ENCODE peak calls at places on chromosomes 13 and 19, in five cellular contexts. One of them, this sample, is unnamed.

GRCh38 chr13:25375727-25376358 is 4.1 kb downstream of the ATP8A2 start:
- DNase-seq in cardiac muscle cell: peak
- DNase-seq in foreskin fibroblast: peak
- DNase-seq in epithelial cell of esophagus: peak
- DNase-seq in HT1080: peak
- DNase-seq in this sample: peak

GRCh38 chr13:74920945-74921725 is 560.8 kb downstream of the TBC1D4 start:
- DNase-seq in cardiac muscle cell: no peak
- DNase-seq in foreskin fibroblast: no peak
- DNase-seq in epithelial cell of esophagus: no peak
- DNase-seq in HT1080: no peak
- DNase-seq in this sample: peak

GRCh38 chr13:43878897-43879322 is 630 bp downstream of the CCDC122 start:
- DNase-seq in cardiac muscle cell: peak
- DNase-seq in foreskin fibroblast: peak
- DNase-seq in epithelial cell of esophagus: peak
- DNase-seq in HT1080: peak
- DNase-seq in this sample: peak

GRCh38 chr13:39364797-39365468 is 238.1 kb downstream of the LHFPL6 start:
- DNase-seq in cardiac muscle cell: peak
- DNase-seq in foreskin fibroblast: no peak
- DNase-seq in epithelial cell of esophagus: peak
- DNase-seq in HT1080: peak
- DNase-seq in this sample: no peak

GRCh38 chr19:50723069-50723468 is at the start of gene CLEC11A:
- DNase-seq in cardiac muscle cell: peak
- DNase-seq in foreskin fibroblast: peak
- DNase-seq in epithelial cell of esophagus: no peak
- DNase-seq in HT1080: peak
- DNase-seq in this sample: no peak

GRCh38 chr13:44311011-44311481 is 62.6 kb upstream of the SERP2 start:
- DNase-seq in cardiac muscle cell: peak
- DNase-seq in foreskin fibroblast: peak
- DNase-seq in epithelial cell of esophagus: peak
- DNase-seq in HT1080: peak
- DNase-seq in this sample: no peak

GRCh38 chr19:6014551-6015135 is 36.7 kb upstream of the RANBP3 start:
- DNase-seq in cardiac muscle cell: no peak
- DNase-seq in foreskin fibroblast: no peak
- DNase-seq in epithelial cell of esophagus: no peak
- DNase-seq in HT1080: no peak
- DNase-seq in this sample: no peak

GRCh38 chr19:33231511-33231910 is 5.9 kb upstream of the SLC7A10 start:
- DNase-seq in cardiac muscle cell: peak
- DNase-seq in foreskin fibroblast: peak
- DNase-seq in epithelial cell of esophagus: peak
- DNase-seq in HT1080: no peak
- DNase-seq in this sample: no peak

GRCh38 chr19:43923875-43924274 is 11.2 kb downstream of the ZNF45 start:
- DNase-seq in cardiac muscle cell: no peak
- DNase-seq in foreskin fibroblast: no peak
- DNase-seq in epithelial cell of esophagus: no peak
- DNase-seq in HT1080: no peak
- DNase-seq in this sample: no peak

GRCh38 chr19:53977991-53978731 is 13.3 kb upstream of the CACNG6 start:
- DNase-seq in cardiac muscle cell: peak
- DNase-seq in foreskin fibroblast: peak
- DNase-seq in epithelial cell of esophagus: peak
- DNase-seq in HT1080: peak
- DNase-seq in this sample: peak

GRCh38 chr13:50780201-50781015 is 63.1 kb downstream of the DLEU7 start:
- DNase-seq in cardiac muscle cell: peak
- DNase-seq in foreskin fibroblast: no peak
- DNase-seq in epithelial cell of esophagus: no peak
- DNase-seq in HT1080: no peak
- DNase-seq in this sample: no peak

GRCh38 chr19:39544201-39544903 is 4.4 kb upstream of the EID2 start:
- DNase-seq in cardiac muscle cell: peak
- DNase-seq in foreskin fibroblast: peak
- DNase-seq in epithelial cell of esophagus: peak
- DNase-seq in HT1080: peak
- DNase-seq in this sample: no peak

GRCh38 chr13:113633485-113633873 is 24.5 kb downstream of the ATP4B start:
- DNase-seq in cardiac muscle cell: no peak
- DNase-seq in foreskin fibroblast: no peak
- DNase-seq in epithelial cell of esophagus: no peak
- DNase-seq in HT1080: no peak
- DNase-seq in this sample: no peak

GRCh38 chr19:8334458-8335342 is 8.4 kb downstream of the KANK3 start:
- DNase-seq in cardiac muscle cell: peak
- DNase-seq in foreskin fibroblast: peak
- DNase-seq in epithelial cell of esophagus: peak
- DNase-seq in HT1080: no peak
- DNase-seq in this sample: peak

This sample was measured in immature natural killer cell.